ENCODE peak calls at places on chromosomes 3 and 15, in six cellular contexts. B is H1, A is IMR-90, X is H9, S is mesenchymal stem cell, J is trophoblast cell. H is an unnamed sample.

GRCh38 chr15:85618956-85619491 is 175.7 kb downstream of the KLHL25 start:
- DNase-seq in B (no peak), A (peak), X (peak), S (peak), J (peak), H (peak)

GRCh38 chr3:52896613-52897012 is 735 bp downstream of the STIMATE start:
- DNase-seq in B (peak), A (no peak), X (peak), S (no peak), J (peak), H (no peak)

GRCh38 chr3:23740517-23741402 is 65.0 kb upstream of the UBE2E1 start:
- DNase-seq in B (no peak), A (no peak), X (no peak), S (peak), J (peak), H (no peak)

GRCh38 chr3:21477896-21478295 is 273.1 kb downstream of the ZNF385D start:
- DNase-seq in B (no peak), A (no peak), X (no peak), S (no peak), J (peak), H (no peak)

GRCh38 chr3:168095611-168096209 is at the start of gene GOLIM4:
- DNase-seq in B (peak), A (peak), X (peak), S (peak), J (peak), H (peak)

GRCh38 chr15:92521624-92522008 is 127.9 kb downstream of the ST8SIA2 start:
- DNase-seq in B (peak), A (peak), X (peak), S (peak), J (peak), H (peak)

GRCh38 chr3:134352031-134352671 is 22.1 kb downstream of the AMOTL2 start:
- DNase-seq in B (no peak), A (no peak), X (no peak), S (no peak), J (peak), H (no peak)

GRCh38 chr15:59327942-59328341 is 44.7 kb downstream of the MYO1E start:
- DNase-seq in B (no peak), A (no peak), X (no peak), S (no peak), J (no peak), H (no peak)

GRCh38 chr3:46925585-46925934 is 48.0 kb downstream of the PTH1R start:
- DNase-seq in B (no peak), A (no peak), X (no peak), S (no peak), J (no peak), H (no peak)

GRCh38 chr3:27535809-27536392 is 51.7 kb upstream of the SLC4A7 start:
- DNase-seq in B (no peak), A (peak), X (no peak), S (no peak), J (peak), H (no peak)

GRCh38 chr3:16399473-16399872 is 114.0 kb downstream of the RFTN1 start:
- DNase-seq in B (no peak), A (peak), X (peak), S (peak), J (peak), H (no peak)

GRCh38 chr15:77840962-77841361 is 208.2 kb upstream of the LINGO1 start:
- DNase-seq in B (no peak), A (peak), X (peak), S (peak), J (peak), H (no peak)

GRCh38 chr3:111979689-111980025 is 831 bp downstream of the ABHD10 start:
- DNase-seq in B (no peak), A (no peak), X (no peak), S (no peak), J (no peak), H (no peak)

GRCh38 chr3:111981457-111981763 is 2.6 kb downstream of the ABHD10 start:
- DNase-seq in B (no peak), A (no peak), X (no peak), S (no peak), J (no peak), H (no peak)

GRCh38 chr3:111978493-111978832 is 363 bp upstream of the ABHD10 start:
- DNase-seq in B (no peak), A (no peak), X (no peak), S (no peak), J (no peak), H (no peak)

GRCh38 chr3:111978833-111979688 is at the start of gene ABHD10:
- DNase-seq in B (peak), A (peak), X (peak), S (peak), J (peak), H (peak)

DNA sequence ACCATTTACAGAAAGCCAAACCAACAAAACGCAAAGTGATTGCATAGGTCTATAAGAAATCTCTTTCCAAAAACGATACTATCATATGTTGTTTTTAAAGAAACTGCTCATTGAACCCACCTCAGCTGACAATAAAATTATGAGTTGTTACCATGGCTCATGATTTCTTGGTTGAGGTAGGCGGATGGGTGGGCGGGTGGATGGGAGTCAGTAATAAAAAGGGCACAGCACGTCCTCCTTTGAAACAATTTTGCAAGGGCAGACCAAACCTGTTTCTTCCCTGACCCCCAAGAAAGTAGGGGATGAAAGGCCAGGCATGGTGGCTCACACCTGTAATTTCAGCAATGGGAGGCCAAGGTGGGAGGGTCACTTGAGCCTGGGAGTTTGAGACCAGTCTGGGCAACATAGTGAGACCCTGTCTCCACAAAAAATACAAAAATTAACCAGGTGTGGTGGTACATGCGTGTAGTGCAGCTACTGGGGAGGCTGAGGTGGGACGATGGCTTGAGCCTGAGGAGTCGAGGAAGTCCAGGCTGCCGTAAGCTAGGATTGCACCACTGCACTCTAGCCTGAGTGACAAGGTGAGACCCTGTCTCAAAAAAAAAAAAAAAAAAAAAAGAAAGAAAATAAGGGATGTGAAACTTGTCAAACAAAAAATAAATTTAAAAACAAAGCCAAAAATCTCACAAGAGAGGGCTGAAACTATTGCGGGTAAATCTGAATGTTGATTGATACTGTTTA is 2.1 kb downstream of the ABHD10 start:
- DNase-seq in B (no peak), A (no peak), X (no peak), S (no peak), J (no peak), H (no peak)
- H3K14ac ChIP-seq in B (no peak), A (no peak), X (no peak), S (no peak), J (no peak), H (no peak)

DNA sequence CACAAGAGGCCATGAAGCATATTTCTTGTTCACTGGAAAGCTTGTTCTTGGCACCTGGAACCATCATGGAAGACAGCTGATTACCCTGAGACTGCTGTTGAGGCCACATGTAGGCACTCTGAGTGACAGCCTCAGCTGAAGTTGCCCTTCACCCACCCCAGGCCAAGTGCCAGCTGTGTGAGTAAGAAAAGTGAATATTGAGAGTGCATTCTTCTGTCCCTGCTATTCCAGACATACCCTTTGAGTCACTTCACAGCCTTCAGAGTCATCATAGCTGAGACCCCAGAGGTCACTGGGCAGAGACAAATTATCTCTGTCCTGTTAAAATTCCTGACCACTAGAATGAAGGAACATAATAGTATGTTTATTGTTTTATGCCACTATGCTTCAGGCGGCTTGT is 79.6 kb downstream of the NFKBIZ start:
- DNase-seq in B (no peak), A (peak), X (no peak), S (peak), J (no peak), H (no peak)
- H3K14ac ChIP-seq in B (no peak), A (peak), X (no peak), S (no peak), J (no peak), H (no peak)

GRCh38 chr3:49501842-49502241 is 31.8 kb downstream of the DAG1 start:
- DNase-seq in B (no peak), A (no peak), X (no peak), S (no peak), J (no peak), H (no peak)
- H3K14ac ChIP-seq in B (no peak), A (no peak), X (no peak), S (no peak), J (no peak), H (no peak)

GRCh38 chr3:60246361-60246760 is 1004.9 kb downstream of the FHIT start:
- DNase-seq in B (no peak), A (no peak), X (no peak), S (no peak), J (no peak), H (no peak)
- H3K14ac ChIP-seq in B (no peak), A (no peak), X (no peak), S (no peak), J (no peak), H (no peak)

GRCh38 chr3:188509316-188509715 is 355.4 kb downstream of the LPP start:
- DNase-seq in B (no peak), A (no peak), X (no peak), S (no peak), J (no peak), H (no peak)

GRCh38 chr3:188503647-188504046 is 349.7 kb downstream of the LPP start:
- DNase-seq in B (no peak), A (no peak), X (no peak), S (no peak), J (no peak), H (no peak)

GRCh38 chr3:188507244-188507720 is 353.3 kb downstream of the LPP start:
- DNase-seq in B (no peak), A (peak), X (no peak), S (peak), J (peak), H (no peak)

GRCh38 chr3:188510366-188510765 is 356.4 kb downstream of the LPP start:
- DNase-seq in B (no peak), A (peak), X (no peak), S (peak), J (no peak), H (no peak)

DNA sequence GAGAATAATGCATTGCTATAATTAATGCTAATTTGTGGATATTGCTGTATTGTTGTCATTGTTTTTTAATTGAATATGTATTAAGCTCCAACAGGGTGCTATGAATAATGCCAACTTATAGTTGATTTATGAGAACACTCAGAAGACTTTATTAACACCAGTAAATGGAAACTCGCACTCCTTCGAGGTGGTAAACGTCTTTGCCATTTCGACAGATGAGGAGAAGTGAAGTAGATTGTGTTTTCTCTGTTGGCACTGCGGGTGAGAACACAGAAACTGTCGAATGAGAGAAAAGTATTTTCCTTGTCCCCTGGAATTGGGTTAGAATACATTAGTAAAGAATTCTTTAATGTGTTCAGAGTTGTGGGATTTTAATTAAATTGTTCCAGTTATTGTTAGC is 354.5 kb downstream of the LPP start:
- DNase-seq in B (no peak), A (no peak), X (no peak), S (no peak), J (no peak), H (no peak)
- H3K14ac ChIP-seq in B (no peak), A (peak), X (no peak), S (no peak), J (no peak), H (no peak)

DNA sequence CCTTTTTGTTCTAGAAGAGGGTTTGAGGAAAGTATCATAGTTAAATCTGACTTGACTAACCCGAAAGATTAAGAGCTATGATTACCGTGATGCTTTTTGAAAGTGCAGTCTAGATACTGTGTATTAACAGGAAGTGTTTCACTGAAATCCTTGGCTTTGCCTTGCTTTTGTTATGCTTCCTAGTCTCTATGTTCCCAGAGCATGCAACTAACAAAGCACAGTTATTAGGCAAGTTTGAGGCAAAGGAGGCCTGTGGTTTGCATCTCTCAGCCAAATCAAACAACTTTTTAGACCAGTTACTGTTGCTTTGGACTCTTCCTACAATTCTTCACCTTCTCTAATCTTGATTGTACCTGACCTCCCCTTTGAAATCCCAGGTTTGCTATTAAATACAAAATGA is 3.9 kb downstream of the LXN start:
- DNase-seq in B (no peak), A (peak), X (no peak), S (no peak), J (no peak), H (no peak)
- H3K14ac ChIP-seq in B (no peak), A (no peak), X (no peak), S (no peak), J (no peak), H (no peak)

GRCh38 chr15:52563499-52564060 is 5.2 kb downstream of the ARPP19 start:
- DNase-seq in B (no peak), A (no peak), X (no peak), S (no peak), J (no peak), H (no peak)

GRCh38 chr15:52567886-52568568 is 803 bp downstream of the ARPP19 start:
- DNase-seq in B (no peak), A (peak), X (no peak), S (peak), J (peak), H (no peak)

GRCh38 chr15:52566889-52567288 is 1.9 kb downstream of the ARPP19 start:
- DNase-seq in B (no peak), A (no peak), X (no peak), S (no peak), J (no peak), H (no peak)

GRCh38 chr15:52569244-52569585 is 385 bp upstream of the ARPP19 start:
- DNase-seq in B (no peak), A (no peak), X (no peak), S (no peak), J (no peak), H (no peak)

DNA sequence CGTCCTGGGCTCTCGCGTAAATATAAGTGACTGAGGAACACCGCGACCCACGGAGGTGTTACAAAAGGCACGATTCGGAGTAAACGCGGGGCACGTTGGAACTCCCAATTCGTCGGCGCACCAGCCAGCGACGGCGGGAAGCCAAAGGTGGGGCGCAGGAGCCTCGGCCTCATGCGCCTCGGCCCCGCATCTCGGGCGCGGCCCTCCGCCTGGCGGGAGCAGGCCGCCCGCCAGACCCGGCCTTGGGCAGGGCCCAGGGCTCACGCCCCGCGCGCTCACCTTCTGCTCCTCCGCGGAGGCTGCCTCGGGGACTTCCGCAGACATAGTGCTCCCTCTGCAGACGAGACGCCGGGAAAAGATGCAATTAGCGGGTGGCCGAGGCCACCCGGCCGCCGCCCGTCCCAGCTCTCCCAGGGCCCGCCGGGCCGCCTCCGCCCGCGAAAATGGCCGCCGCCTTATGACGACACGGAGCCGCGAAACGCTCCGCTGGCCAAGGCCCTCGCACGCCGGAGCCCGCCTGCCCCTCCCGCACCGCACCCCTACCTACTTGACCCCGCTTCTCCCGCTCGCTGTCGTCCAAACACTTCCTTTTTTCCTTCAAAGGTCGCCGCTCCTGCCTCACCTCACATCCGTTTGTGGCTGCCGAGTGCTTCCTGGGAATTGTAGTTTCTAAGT is at the start of gene ARPP19:
- DNase-seq in B (peak), A (peak), X (peak), S (peak), J (peak), H (peak)
- H3K14ac ChIP-seq in B (no peak), A (peak), X (peak), S (no peak), J (peak), H (peak)

GRCh38 chr15:40334941-40335795 is 5.6 kb downstream of the CCDC9B start:
- DNase-seq in B (no peak), A (no peak), X (no peak), S (no peak), J (peak), H (no peak)
- H3K14ac ChIP-seq in B (no peak), A (peak), X (no peak), S (peak), J (peak), H (no peak)

GRCh38 chr3:39193391-39193790 is 996 bp upstream of the XIRP1 start:
- DNase-seq in B (no peak), A (peak), X (no peak), S (peak), J (peak), H (no peak)
- H3K14ac ChIP-seq in B (no peak), A (no peak), X (no peak), S (no peak), J (no peak), H (no peak)

H was measured in neuronal stem cell.